ENCODE peak calls at places on chromosomes 12 and 14, in eight cellular contexts. One of them, this sample, is unnamed.

GRCh38 chr12:64054156-64054555 is 167.9 kb downstream of the KICS2 start:
- DNase-seq in AG04450: no peak
- DNase-seq in body of pancreas: no peak
- DNase-seq in mammary epithelial cell: no peak
- DNase-seq in adrenal gland: no peak
- DNase-seq in effector memory CD4-positive, alpha-beta T cell: no peak
- DNase-seq in heart left ventricle: no peak
- DNase-seq in heart right ventricle: no peak
- DNase-seq in this sample: no peak

GRCh38 chr14:94143239-94143638 is 13.8 kb upstream of the IFI27L2 start:
- DNase-seq in AG04450: no peak
- DNase-seq in body of pancreas: no peak
- DNase-seq in mammary epithelial cell: no peak
- DNase-seq in adrenal gland: no peak
- DNase-seq in effector memory CD4-positive, alpha-beta T cell: no peak
- DNase-seq in heart left ventricle: no peak
- DNase-seq in heart right ventricle: no peak
- DNase-seq in this sample: no peak

GRCh38 chr12:132322206-132323132 is 6.9 kb downstream of the GALNT9 start:
- DNase-seq in AG04450: no peak
- DNase-seq in body of pancreas: no peak
- DNase-seq in mammary epithelial cell: no peak
- DNase-seq in adrenal gland: no peak
- DNase-seq in effector memory CD4-positive, alpha-beta T cell: no peak
- DNase-seq in heart left ventricle: peak
- DNase-seq in heart right ventricle: no peak
- DNase-seq in this sample: no peak

GRCh38 chr14:28773176-28773575 is 6.6 kb downstream of the FOXG1 start:
- DNase-seq in AG04450: no peak
- DNase-seq in body of pancreas: no peak
- DNase-seq in mammary epithelial cell: no peak
- DNase-seq in adrenal gland: no peak
- DNase-seq in effector memory CD4-positive, alpha-beta T cell: no peak
- DNase-seq in heart left ventricle: no peak
- DNase-seq in heart right ventricle: no peak
- DNase-seq in this sample: no peak

GRCh38 chr12:109764123-109764522 is 50.5 kb downstream of the FAM222A start:
- DNase-seq in AG04450: no peak
- DNase-seq in body of pancreas: peak
- DNase-seq in mammary epithelial cell: no peak
- DNase-seq in adrenal gland: no peak
- DNase-seq in effector memory CD4-positive, alpha-beta T cell: no peak
- DNase-seq in heart left ventricle: no peak
- DNase-seq in heart right ventricle: no peak
- DNase-seq in this sample: no peak

GRCh38 chr12:108448246-108448645 is 66.8 kb upstream of the FICD start:
- DNase-seq in AG04450: no peak
- DNase-seq in body of pancreas: no peak
- DNase-seq in mammary epithelial cell: no peak
- DNase-seq in adrenal gland: no peak
- DNase-seq in effector memory CD4-positive, alpha-beta T cell: no peak
- DNase-seq in heart left ventricle: no peak
- DNase-seq in heart right ventricle: no peak
- DNase-seq in this sample: no peak

GRCh38 chr14:75147423-75148071 is 20.7 kb upstream of the NEK9 start:
- DNase-seq in AG04450: no peak
- DNase-seq in body of pancreas: peak
- DNase-seq in mammary epithelial cell: peak
- DNase-seq in adrenal gland: peak
- DNase-seq in effector memory CD4-positive, alpha-beta T cell: no peak
- DNase-seq in heart left ventricle: no peak
- DNase-seq in heart right ventricle: peak
- DNase-seq in this sample: peak

GRCh38 chr12:51593539-51593938 is 2.5 kb downstream of the SCN8A start:
- DNase-seq in AG04450: peak
- DNase-seq in body of pancreas: peak
- DNase-seq in mammary epithelial cell: peak
- DNase-seq in adrenal gland: peak
- DNase-seq in effector memory CD4-positive, alpha-beta T cell: no peak
- DNase-seq in heart left ventricle: no peak
- DNase-seq in heart right ventricle: peak
- DNase-seq in this sample: no peak

GRCh38 chr12:57475271-57476161 is 4.2 kb downstream of the ARHGAP9 start:
- DNase-seq in AG04450: no peak
- DNase-seq in body of pancreas: peak
- DNase-seq in mammary epithelial cell: no peak
- DNase-seq in adrenal gland: peak
- DNase-seq in effector memory CD4-positive, alpha-beta T cell: no peak
- DNase-seq in heart left ventricle: no peak
- DNase-seq in heart right ventricle: no peak
- DNase-seq in this sample: no peak

GRCh38 chr14:41604793-41605534 is 1.7 kb upstream of the LRFN5 start:
- DNase-seq in AG04450: peak
- DNase-seq in body of pancreas: peak
- DNase-seq in mammary epithelial cell: no peak
- DNase-seq in adrenal gland: peak
- DNase-seq in effector memory CD4-positive, alpha-beta T cell: no peak
- DNase-seq in heart left ventricle: peak
- DNase-seq in heart right ventricle: peak
- DNase-seq in this sample: no peak

GRCh38 chr14:69505338-69506240 is 21.1 kb downstream of the PLEKHD1 start:
- DNase-seq in AG04450: no peak
- DNase-seq in body of pancreas: no peak
- DNase-seq in mammary epithelial cell: no peak
- DNase-seq in adrenal gland: no peak
- DNase-seq in effector memory CD4-positive, alpha-beta T cell: no peak
- DNase-seq in heart left ventricle: no peak
- DNase-seq in heart right ventricle: no peak
- DNase-seq in this sample: no peak

GRCh38 chr12:24407884-24408283 is 458.4 kb upstream of the SOX5 start:
- DNase-seq in AG04450: no peak
- DNase-seq in body of pancreas: no peak
- DNase-seq in mammary epithelial cell: no peak
- DNase-seq in adrenal gland: no peak
- DNase-seq in effector memory CD4-positive, alpha-beta T cell: no peak
- DNase-seq in heart left ventricle: no peak
- DNase-seq in heart right ventricle: no peak
- DNase-seq in this sample: no peak

GRCh38 chr12:87841935-87842334 is 187.3 kb downstream of the C12orf50 start:
- DNase-seq in AG04450: no peak
- DNase-seq in body of pancreas: no peak
- DNase-seq in mammary epithelial cell: no peak
- DNase-seq in adrenal gland: no peak
- DNase-seq in effector memory CD4-positive, alpha-beta T cell: no peak
- DNase-seq in heart left ventricle: no peak
- DNase-seq in heart right ventricle: no peak
- DNase-seq in this sample: no peak

GRCh38 chr12:89253483-89253882 is 98.8 kb downstream of the DUSP6 start:
- DNase-seq in AG04450: no peak
- DNase-seq in body of pancreas: no peak
- DNase-seq in mammary epithelial cell: no peak
- DNase-seq in adrenal gland: no peak
- DNase-seq in effector memory CD4-positive, alpha-beta T cell: no peak
- DNase-seq in heart left ventricle: no peak
- DNase-seq in heart right ventricle: no peak
- DNase-seq in this sample: no peak

GRCh38 chr14:61296707-61297502 is 15.8 kb upstream of the TMEM30B start:
- DNase-seq in AG04450: no peak
- DNase-seq in body of pancreas: peak
- DNase-seq in mammary epithelial cell: peak
- DNase-seq in adrenal gland: peak
- DNase-seq in effector memory CD4-positive, alpha-beta T cell: no peak
- DNase-seq in heart left ventricle: no peak
- DNase-seq in heart right ventricle: no peak
- DNase-seq in this sample: no peak

DNA sequence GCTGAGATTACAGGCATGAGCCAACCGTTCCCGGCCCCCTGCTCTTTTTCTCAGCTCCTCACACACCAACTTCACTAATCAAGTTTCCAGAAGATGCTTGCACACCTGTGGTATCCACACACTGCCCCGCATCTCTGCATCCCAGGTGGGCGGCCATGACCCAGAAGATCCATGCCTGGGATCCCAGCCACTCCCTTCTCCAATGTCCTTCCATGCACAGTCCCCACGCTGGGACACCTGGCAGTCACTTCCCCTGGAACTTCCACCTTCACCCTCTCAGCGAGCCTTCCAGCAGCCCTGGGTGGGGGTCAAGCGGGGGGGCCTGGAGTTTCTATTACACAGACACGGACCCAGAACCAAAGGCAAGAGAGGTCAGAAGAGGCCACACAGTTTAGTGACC is 107.8 kb downstream of the CALM1 start:
- DNase-seq in AG04450: no peak
- DNase-seq in body of pancreas: no peak
- DNase-seq in mammary epithelial cell: no peak
- DNase-seq in adrenal gland: no peak
- DNase-seq in effector memory CD4-positive, alpha-beta T cell: no peak
- DNase-seq in heart left ventricle: peak
- DNase-seq in heart right ventricle: no peak
- DNase-seq in this sample: no peak
- H3K27ac ChIP-seq in AG04450: no peak
- H3K27ac ChIP-seq in body of pancreas: no peak
- H3K27ac ChIP-seq in mammary epithelial cell: no peak
- H3K27ac ChIP-seq in adrenal gland: no peak
- H3K27ac ChIP-seq in effector memory CD4-positive, alpha-beta T cell: no peak
- H3K27ac ChIP-seq in heart left ventricle: no peak
- H3K27ac ChIP-seq in heart right ventricle: no peak
- H3K27ac ChIP-seq in this sample: no peak

GRCh38 chr12:65740506-65740872 is 83.8 kb upstream of the HMGA2 start:
- DNase-seq in AG04450: no peak
- DNase-seq in body of pancreas: no peak
- DNase-seq in mammary epithelial cell: no peak
- DNase-seq in adrenal gland: no peak
- DNase-seq in effector memory CD4-positive, alpha-beta T cell: no peak
- DNase-seq in heart left ventricle: no peak
- DNase-seq in heart right ventricle: no peak
- DNase-seq in this sample: no peak
- H3K27ac ChIP-seq in AG04450: peak
- H3K27ac ChIP-seq in body of pancreas: no peak
- H3K27ac ChIP-seq in mammary epithelial cell: no peak
- H3K27ac ChIP-seq in adrenal gland: no peak
- H3K27ac ChIP-seq in effector memory CD4-positive, alpha-beta T cell: no peak
- H3K27ac ChIP-seq in heart left ventricle: no peak
- H3K27ac ChIP-seq in heart right ventricle: no peak
- H3K27ac ChIP-seq in this sample: no peak

DNA sequence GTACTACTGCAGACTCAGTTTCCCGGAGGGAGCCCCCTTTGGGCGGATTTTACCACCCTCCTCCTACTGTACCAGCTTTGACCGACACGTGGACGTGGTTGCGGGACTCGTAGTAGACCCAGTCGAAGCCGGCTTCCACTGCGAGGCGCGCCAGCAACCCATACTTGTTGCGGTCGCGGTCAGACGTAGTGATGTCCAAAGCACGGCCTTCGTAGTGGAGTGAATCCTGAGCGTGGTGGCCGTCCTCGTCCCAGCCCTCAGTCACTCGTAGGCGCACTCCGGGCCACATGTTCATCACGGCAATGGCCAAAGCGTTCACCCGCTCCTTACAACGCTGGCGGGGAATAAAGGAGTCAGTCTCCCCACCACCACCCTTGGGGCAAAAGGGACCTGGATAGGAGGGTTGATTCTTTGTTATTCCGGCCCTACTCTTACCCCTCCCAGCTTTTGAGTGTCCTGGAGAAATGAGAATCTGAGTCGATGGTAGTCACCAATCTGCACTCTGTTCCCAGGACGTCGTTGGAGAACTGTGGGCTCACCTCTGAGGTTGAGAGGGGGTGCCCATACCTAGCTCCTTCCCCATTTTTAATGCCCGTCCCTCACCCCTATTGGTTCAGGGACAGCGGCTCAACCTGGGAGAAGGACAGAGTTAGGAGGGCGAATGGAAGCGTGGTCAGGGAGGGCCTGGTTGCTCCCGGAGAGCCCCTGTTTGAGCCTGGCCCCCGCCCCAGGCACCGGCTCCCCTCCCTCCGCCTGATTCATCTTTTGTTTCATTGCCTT is 3.4 kb downstream of the DHH start:
- DNase-seq in AG04450: no peak
- DNase-seq in body of pancreas: no peak
- DNase-seq in mammary epithelial cell: no peak
- DNase-seq in adrenal gland: no peak
- DNase-seq in effector memory CD4-positive, alpha-beta T cell: no peak
- DNase-seq in heart left ventricle: peak
- DNase-seq in heart right ventricle: no peak
- DNase-seq in this sample: no peak
- H3K27ac ChIP-seq in AG04450: no peak
- H3K27ac ChIP-seq in body of pancreas: no peak
- H3K27ac ChIP-seq in mammary epithelial cell: no peak
- H3K27ac ChIP-seq in adrenal gland: no peak
- H3K27ac ChIP-seq in effector memory CD4-positive, alpha-beta T cell: no peak
- H3K27ac ChIP-seq in heart left ventricle: no peak
- H3K27ac ChIP-seq in heart right ventricle: peak
- H3K27ac ChIP-seq in this sample: no peak

GRCh38 chr14:102212356-102212755 is 72.7 kb downstream of the WDR20 start:
- DNase-seq in AG04450: no peak
- DNase-seq in body of pancreas: no peak
- DNase-seq in mammary epithelial cell: no peak
- DNase-seq in adrenal gland: no peak
- DNase-seq in effector memory CD4-positive, alpha-beta T cell: no peak
- DNase-seq in heart left ventricle: no peak
- DNase-seq in heart right ventricle: no peak
- DNase-seq in this sample: no peak

GRCh38 chr14:102213470-102213869 is 73.8 kb downstream of the WDR20 start:
- DNase-seq in AG04450: no peak
- DNase-seq in body of pancreas: no peak
- DNase-seq in mammary epithelial cell: no peak
- DNase-seq in adrenal gland: no peak
- DNase-seq in effector memory CD4-positive, alpha-beta T cell: no peak
- DNase-seq in heart left ventricle: no peak
- DNase-seq in heart right ventricle: no peak
- DNase-seq in this sample: no peak

GRCh38 chr14:102211240-102211639 is 71.5 kb downstream of the WDR20 start:
- DNase-seq in AG04450: no peak
- DNase-seq in body of pancreas: no peak
- DNase-seq in mammary epithelial cell: no peak
- DNase-seq in adrenal gland: no peak
- DNase-seq in effector memory CD4-positive, alpha-beta T cell: no peak
- DNase-seq in heart left ventricle: no peak
- DNase-seq in heart right ventricle: no peak
- DNase-seq in this sample: no peak

GRCh38 chr14:102213984-102214658 is 74.4 kb downstream of the WDR20 start:
- DNase-seq in AG04450: no peak
- DNase-seq in body of pancreas: no peak
- DNase-seq in mammary epithelial cell: no peak
- DNase-seq in adrenal gland: no peak
- DNase-seq in effector memory CD4-positive, alpha-beta T cell: no peak
- DNase-seq in heart left ventricle: no peak
- DNase-seq in heart right ventricle: no peak
- DNase-seq in this sample: no peak

DNA sequence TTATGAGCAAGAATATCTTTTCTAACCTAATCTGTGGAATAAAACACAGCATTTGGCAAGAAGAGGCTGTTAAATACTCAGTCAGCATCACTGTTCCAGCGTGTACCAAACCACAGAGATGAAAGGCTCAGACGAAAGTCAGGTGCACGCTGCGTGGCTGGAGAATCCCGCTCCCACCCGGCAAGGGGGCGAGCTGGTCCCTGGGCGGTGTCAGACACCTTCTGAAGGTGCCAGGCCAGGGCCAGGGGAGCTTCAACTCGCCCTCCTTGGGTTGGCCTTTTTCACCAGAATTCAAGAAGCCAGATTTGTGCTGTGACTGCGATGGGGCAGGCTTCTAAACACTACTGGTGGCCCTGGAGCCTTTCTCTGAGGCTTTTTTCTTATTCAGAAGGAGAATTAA is 73.1 kb downstream of the WDR20 start:
- DNase-seq in AG04450: no peak
- DNase-seq in body of pancreas: no peak
- DNase-seq in mammary epithelial cell: no peak
- DNase-seq in adrenal gland: no peak
- DNase-seq in effector memory CD4-positive, alpha-beta T cell: no peak
- DNase-seq in heart left ventricle: no peak
- DNase-seq in heart right ventricle: no peak
- DNase-seq in this sample: no peak
- H3K27ac ChIP-seq in AG04450: no peak
- H3K27ac ChIP-seq in body of pancreas: no peak
- H3K27ac ChIP-seq in mammary epithelial cell: no peak
- H3K27ac ChIP-seq in adrenal gland: no peak
- H3K27ac ChIP-seq in effector memory CD4-positive, alpha-beta T cell: no peak
- H3K27ac ChIP-seq in heart left ventricle: no peak
- H3K27ac ChIP-seq in heart right ventricle: no peak
- H3K27ac ChIP-seq in this sample: no peak

This sample was measured in coronary artery.